ENCODE peak calls at places on chromosome 22, in seven cellular contexts. V, J, C, R, Y, W and U are unnamed samples.

GRCh38 chr22:43829904-43830851 is 18.1 kb upstream of the EFCAB6 start:
- DNase-seq in V (no peak), J (no peak), C (no peak), R (peak), Y (no peak), W (peak), U (peak)

GRCh38 chr22:22689621-22690345 is 45.4 kb downstream of the GGTLC2 start:
- DNase-seq in V (no peak), J (no peak), C (no peak), R (no peak), Y (no peak), W (no peak), U (no peak)

GRCh38 chr22:27258773-27259172 is 542.8 kb downstream of the MN1 start:
- DNase-seq in V (peak), J (peak), C (peak), R (peak), Y (peak), W (no peak), U (no peak)

GRCh38 chr22:49657275-49657973 is 170.2 kb downstream of the BRD1 start:
- DNase-seq in V (no peak), J (peak), C (no peak), R (peak), Y (no peak), W (no peak), U (no peak)

GRCh38 chr22:46619830-46620501 is at the start of gene GRAMD4:
- DNase-seq in V (no peak), J (no peak), C (no peak), R (peak), Y (peak), W (peak), U (no peak)

GRCh38 chr22:23837496-23837859 is 1.3 kb downstream of the DERL3 start:
- DNase-seq in V (no peak), J (no peak), C (no peak), R (no peak), Y (no peak), W (no peak), U (no peak)

GRCh38 chr22:31049815-31050420 is 31.2 kb upstream of the SMTN start:
- DNase-seq in V (no peak), J (no peak), C (no peak), R (no peak), Y (no peak), W (no peak), U (no peak)

GRCh38 chr22:25849514-25849913 is 107.5 kb downstream of the MYO18B start:
- DNase-seq in V (no peak), J (no peak), C (no peak), R (no peak), Y (no peak), W (no peak), U (no peak)

GRCh38 chr22:44736581-44737413 is 15.6 kb upstream of the ARHGAP8 start:
- DNase-seq in V (no peak), J (no peak), C (no peak), R (no peak), Y (no peak), W (no peak), U (no peak)

GRCh38 chr22:47288640-47289039 is 526.2 kb downstream of the TBC1D22A start:
- DNase-seq in V (no peak), J (no peak), C (no peak), R (no peak), Y (no peak), W (no peak), U (no peak)

GRCh38 chr22:29129644-29130201 is 56.9 kb downstream of the KREMEN1 start:
- DNase-seq in V (no peak), J (no peak), C (no peak), R (no peak), Y (no peak), W (no peak), U (no peak)

GRCh38 chr22:37777122-37777687 is 30.5 kb upstream of the GCAT start:
- DNase-seq in V (no peak), J (no peak), C (peak), R (no peak), Y (no peak), W (peak), U (peak)

GRCh38 chr22:42069801-42070516 is 653 bp downstream of the NAGA start:
- DNase-seq in V (peak), J (no peak), C (no peak), R (peak), Y (no peak), W (no peak), U (no peak)

GRCh38 chr22:40654522-40655167 is 18.1 kb upstream of the MRTFA start:
- DNase-seq in V (no peak), J (no peak), C (peak), R (peak), Y (no peak), W (no peak), U (peak)

GRCh38 chr22:32539631-32540449 is 65.2 kb downstream of the FBXO7 start:
- DNase-seq in V (no peak), J (no peak), C (no peak), R (no peak), Y (no peak), W (no peak), U (no peak)

GRCh38 chr22:41925783-41926460 is 684 bp downstream of the TNFRSF13C start:
- DNase-seq in V (peak), J (peak), C (peak), R (peak), Y (peak), W (no peak), U (peak)